ENCODE peak calls at places on chromosomes 13 and 19, in four cellular contexts. C is epithelial cell of esophagus, D is GM23338, G is skeletal muscle cell. F is an unnamed sample.

GRCh38 chr13:91162180-91162579 is 185.3 kb upstream of the MIR17HG start:
- DNase-seq in G (no peak), D (peak), C (no peak), F (no peak)

GRCh38 chr13:47455581-47455980 is 545.5 kb downstream of the SUCLA2 start:
- DNase-seq in G (no peak), C (no peak), D (peak), F (peak)

GRCh38 chr19:35304036-35304435 is 12.1 kb downstream of the MAG start:
- DNase-seq in D (no peak), G (no peak), C (no peak), F (no peak)

GRCh38 chr19:16200038-16200775 is 2.5 kb downstream of the AP1M1 start:
- DNase-seq in D (peak), G (no peak), C (peak), F (peak)

GRCh38 chr13:76992548-76993001 is 694 bp downstream of the CLN5 start:
- DNase-seq in G (no peak), C (peak), D (peak), F (no peak)

GRCh38 chr13:95258098-95258497 is 43.2 kb downstream of the ABCC4 start:
- DNase-seq in C (no peak), D (no peak), G (no peak), F (no peak)

GRCh38 chr13:63481334-63481733 is 2065.7 kb upstream of the PCDH20 start:
- DNase-seq in C (no peak), G (peak), D (no peak), F (peak)

GRCh38 chr19:55370305-55370988 is at the start of gene IL11:
- DNase-seq in G (no peak), C (peak), D (no peak), F (peak)

GRCh38 chr13:21458816-21459701 is at the start of gene ZDHHC20:
- DNase-seq in D (peak), C (peak), G (peak), F (peak)

GRCh38 chr19:5479958-5480357 is 24.7 kb downstream of the ZNRF4 start:
- DNase-seq in C (no peak), D (peak), G (no peak), F (no peak)

F was measured in foreskin fibroblast.